ENCODE peak calls at places on chromosomes 1 and 21, in six cellular contexts. One of them, this sample, is unnamed.

GRCh38 chr1:245671966-245672767 is 517.4 kb downstream of the KIF26B start:
- DNase-seq in stomach: peak; percentile 18
- DNase-seq in SK-N-MC: no peak
- DNase-seq in SJSA1: no peak
- DNase-seq in naive thymus-derived CD4-positive, alpha-beta T cell: no peak
- DNase-seq in CD4-positive, alpha-beta T cell: no peak
- DNase-seq in this sample: no peak

GRCh38 chr21:42381347-42381984 is 14.4 kb downstream of the TMPRSS3 start:
- DNase-seq in stomach: peak; percentile 65
- DNase-seq in SK-N-MC: no peak
- DNase-seq in SJSA1: peak; percentile 46
- DNase-seq in naive thymus-derived CD4-positive, alpha-beta T cell: peak; percentile 22
- DNase-seq in CD4-positive, alpha-beta T cell: no peak
- DNase-seq in this sample: peak; percentile 70

GRCh38 chr21:18913914-18914313 is 510.3 kb upstream of the TMPRSS15 start:
- DNase-seq in stomach: no peak
- DNase-seq in SK-N-MC: no peak
- DNase-seq in SJSA1: no peak
- DNase-seq in naive thymus-derived CD4-positive, alpha-beta T cell: no peak
- DNase-seq in CD4-positive, alpha-beta T cell: no peak
- DNase-seq in this sample: no peak

GRCh38 chr1:6014130-6014999 is 22.1 kb upstream of the NPHP4 start:
- DNase-seq in stomach: no peak
- DNase-seq in SK-N-MC: no peak
- DNase-seq in SJSA1: no peak
- DNase-seq in naive thymus-derived CD4-positive, alpha-beta T cell: no peak
- DNase-seq in CD4-positive, alpha-beta T cell: no peak
- DNase-seq in this sample: no peak

GRCh38 chr1:68103006-68103545 is 52.6 kb upstream of the DIRAS3 start:
- DNase-seq in stomach: no peak
- DNase-seq in SK-N-MC: no peak
- DNase-seq in SJSA1: no peak
- DNase-seq in naive thymus-derived CD4-positive, alpha-beta T cell: no peak
- DNase-seq in CD4-positive, alpha-beta T cell: no peak
- DNase-seq in this sample: no peak

GRCh38 chr1:230381564-230381963 is 44.6 kb downstream of the PGBD5 start:
- DNase-seq in stomach: no peak
- DNase-seq in SK-N-MC: no peak
- DNase-seq in SJSA1: no peak
- DNase-seq in naive thymus-derived CD4-positive, alpha-beta T cell: no peak
- DNase-seq in CD4-positive, alpha-beta T cell: no peak
- DNase-seq in this sample: no peak

GRCh38 chr1:32724678-32725594 is 22.4 kb upstream of the SYNC start:
- DNase-seq in stomach: peak; percentile 58
- DNase-seq in SK-N-MC: no peak
- DNase-seq in SJSA1: peak; percentile 91
- DNase-seq in naive thymus-derived CD4-positive, alpha-beta T cell: no peak
- DNase-seq in CD4-positive, alpha-beta T cell: no peak
- DNase-seq in this sample: peak; percentile 69

GRCh38 chr1:53931523-53931922 is 14.0 kb downstream of the IFT25 start:
- DNase-seq in stomach: no peak
- DNase-seq in SK-N-MC: no peak
- DNase-seq in SJSA1: no peak
- DNase-seq in naive thymus-derived CD4-positive, alpha-beta T cell: no peak
- DNase-seq in CD4-positive, alpha-beta T cell: no peak
- DNase-seq in this sample: no peak

GRCh38 chr21:39265603-39266002 is 47.8 kb downstream of the BRWD1 start:
- DNase-seq in stomach: no peak
- DNase-seq in SK-N-MC: no peak
- DNase-seq in SJSA1: no peak
- DNase-seq in naive thymus-derived CD4-positive, alpha-beta T cell: no peak
- DNase-seq in CD4-positive, alpha-beta T cell: no peak
- DNase-seq in this sample: no peak

GRCh38 chr1:91245437-91245836 is 159.2 kb downstream of the HFM1 start:
- DNase-seq in stomach: no peak
- DNase-seq in SK-N-MC: no peak
- DNase-seq in SJSA1: no peak
- DNase-seq in naive thymus-derived CD4-positive, alpha-beta T cell: no peak
- DNase-seq in CD4-positive, alpha-beta T cell: no peak
- DNase-seq in this sample: no peak

GRCh38 chr1:58620926-58621325 is 43.9 kb upstream of the TACSTD2 start:
- DNase-seq in stomach: no peak
- DNase-seq in SK-N-MC: no peak
- DNase-seq in SJSA1: no peak
- DNase-seq in naive thymus-derived CD4-positive, alpha-beta T cell: no peak
- DNase-seq in CD4-positive, alpha-beta T cell: no peak
- DNase-seq in this sample: no peak

GRCh38 chr1:91863498-91863897 is 22.5 kb downstream of the TGFBR3 start:
- DNase-seq in stomach: no peak
- DNase-seq in SK-N-MC: no peak
- DNase-seq in SJSA1: no peak
- DNase-seq in naive thymus-derived CD4-positive, alpha-beta T cell: no peak
- DNase-seq in CD4-positive, alpha-beta T cell: no peak
- DNase-seq in this sample: no peak

GRCh38 chr1:185499986-185500626 is 183.1 kb upstream of the IVNS1ABP start:
- DNase-seq in stomach: no peak
- DNase-seq in SK-N-MC: no peak
- DNase-seq in SJSA1: peak; percentile 50
- DNase-seq in naive thymus-derived CD4-positive, alpha-beta T cell: no peak
- DNase-seq in CD4-positive, alpha-beta T cell: no peak
- DNase-seq in this sample: no peak

GRCh38 chr1:91819038-91819788 is 66.7 kb downstream of the TGFBR3 start:
- DNase-seq in stomach: no peak
- DNase-seq in SK-N-MC: no peak
- DNase-seq in SJSA1: no peak
- DNase-seq in naive thymus-derived CD4-positive, alpha-beta T cell: no peak
- DNase-seq in CD4-positive, alpha-beta T cell: no peak
- DNase-seq in this sample: no peak

GRCh38 chr21:42678118-42678430 is 24.7 kb downstream of the PDE9A start:
- DNase-seq in stomach: no peak
- DNase-seq in SK-N-MC: no peak
- DNase-seq in SJSA1: no peak
- DNase-seq in naive thymus-derived CD4-positive, alpha-beta T cell: no peak
- DNase-seq in CD4-positive, alpha-beta T cell: no peak
- DNase-seq in this sample: no peak

GRCh38 chr1:23167353-23168078 is 1.1 kb downstream of the LUZP1 start:
- DNase-seq in stomach: peak; percentile 54
- DNase-seq in SK-N-MC: no peak
- DNase-seq in SJSA1: peak; percentile 64
- DNase-seq in naive thymus-derived CD4-positive, alpha-beta T cell: peak; percentile 42
- DNase-seq in CD4-positive, alpha-beta T cell: no peak
- DNase-seq in this sample: peak; percentile 59

GRCh38 chr1:47295579-47295978 is 18.4 kb downstream of the STIL start:
- DNase-seq in stomach: no peak
- DNase-seq in SK-N-MC: no peak
- DNase-seq in SJSA1: no peak
- DNase-seq in naive thymus-derived CD4-positive, alpha-beta T cell: no peak
- DNase-seq in CD4-positive, alpha-beta T cell: no peak
- DNase-seq in this sample: no peak

GRCh38 chr1:150567341-150567716 is 12.1 kb downstream of the MCL1 start:
- DNase-seq in stomach: no peak
- DNase-seq in SK-N-MC: no peak
- DNase-seq in SJSA1: no peak
- DNase-seq in naive thymus-derived CD4-positive, alpha-beta T cell: peak; percentile 76
- DNase-seq in CD4-positive, alpha-beta T cell: no peak
- DNase-seq in this sample: no peak

GRCh38 chr1:164560504-164560903 is 1.5 kb downstream of the PBX1 start:
- DNase-seq in stomach: no peak
- DNase-seq in SK-N-MC: no peak
- DNase-seq in SJSA1: no peak
- DNase-seq in naive thymus-derived CD4-positive, alpha-beta T cell: no peak
- DNase-seq in CD4-positive, alpha-beta T cell: no peak
- DNase-seq in this sample: no peak

GRCh38 chr1:175628548-175629317 is 114.7 kb downstream of the TNR start:
- DNase-seq in stomach: no peak
- DNase-seq in SK-N-MC: no peak
- DNase-seq in SJSA1: no peak
- DNase-seq in naive thymus-derived CD4-positive, alpha-beta T cell: no peak
- DNase-seq in CD4-positive, alpha-beta T cell: no peak
- DNase-seq in this sample: peak; percentile 5

GRCh38 chr1:29679828-29680558 is 443.7 kb downstream of the PTPRU start:
- DNase-seq in stomach: no peak
- DNase-seq in SK-N-MC: no peak
- DNase-seq in SJSA1: no peak
- DNase-seq in naive thymus-derived CD4-positive, alpha-beta T cell: no peak
- DNase-seq in CD4-positive, alpha-beta T cell: no peak
- DNase-seq in this sample: no peak

GRCh38 chr21:17987328-17987727 is 168.2 kb upstream of the C21orf91 start:
- DNase-seq in stomach: no peak
- DNase-seq in SK-N-MC: no peak
- DNase-seq in SJSA1: no peak
- DNase-seq in naive thymus-derived CD4-positive, alpha-beta T cell: no peak
- DNase-seq in CD4-positive, alpha-beta T cell: no peak
- DNase-seq in this sample: no peak

DNA sequence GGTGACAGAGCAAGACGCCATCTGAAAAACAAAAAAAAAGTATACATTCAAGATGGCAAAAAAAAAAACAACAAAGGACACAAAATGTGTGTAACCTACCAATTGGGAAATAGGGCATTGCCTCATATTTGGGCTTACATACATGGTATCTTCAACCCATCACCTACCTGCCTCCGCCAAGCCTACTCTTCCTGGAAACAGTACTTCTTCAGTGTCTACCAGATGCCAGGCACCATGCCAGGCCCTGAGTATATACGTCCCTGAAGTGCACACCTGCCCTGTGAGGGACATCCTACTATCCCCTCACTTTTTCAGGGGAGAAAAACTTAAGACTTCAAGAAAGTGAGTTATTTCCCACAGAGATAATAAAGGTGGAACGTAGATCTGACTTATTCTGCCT is 160.2 kb downstream of the TOMM20 start:
- DNase-seq in stomach: no peak
- DNase-seq in SK-N-MC: no peak
- DNase-seq in SJSA1: no peak
- DNase-seq in naive thymus-derived CD4-positive, alpha-beta T cell: no peak
- DNase-seq in CD4-positive, alpha-beta T cell: no peak
- DNase-seq in this sample: peak; percentile 65
- H3K27ac ChIP-seq in stomach: peak overlapping the region; percentile 91
- H3K27ac ChIP-seq in SK-N-MC: no peak overlapping the region
- H3K27ac ChIP-seq in SJSA1: no peak overlapping the region
- H3K27ac ChIP-seq in naive thymus-derived CD4-positive, alpha-beta T cell: no peak overlapping the region
- H3K27ac ChIP-seq in CD4-positive, alpha-beta T cell: no peak overlapping the region
- H3K27ac ChIP-seq in this sample: peak overlapping the region; percentile 39

DNA sequence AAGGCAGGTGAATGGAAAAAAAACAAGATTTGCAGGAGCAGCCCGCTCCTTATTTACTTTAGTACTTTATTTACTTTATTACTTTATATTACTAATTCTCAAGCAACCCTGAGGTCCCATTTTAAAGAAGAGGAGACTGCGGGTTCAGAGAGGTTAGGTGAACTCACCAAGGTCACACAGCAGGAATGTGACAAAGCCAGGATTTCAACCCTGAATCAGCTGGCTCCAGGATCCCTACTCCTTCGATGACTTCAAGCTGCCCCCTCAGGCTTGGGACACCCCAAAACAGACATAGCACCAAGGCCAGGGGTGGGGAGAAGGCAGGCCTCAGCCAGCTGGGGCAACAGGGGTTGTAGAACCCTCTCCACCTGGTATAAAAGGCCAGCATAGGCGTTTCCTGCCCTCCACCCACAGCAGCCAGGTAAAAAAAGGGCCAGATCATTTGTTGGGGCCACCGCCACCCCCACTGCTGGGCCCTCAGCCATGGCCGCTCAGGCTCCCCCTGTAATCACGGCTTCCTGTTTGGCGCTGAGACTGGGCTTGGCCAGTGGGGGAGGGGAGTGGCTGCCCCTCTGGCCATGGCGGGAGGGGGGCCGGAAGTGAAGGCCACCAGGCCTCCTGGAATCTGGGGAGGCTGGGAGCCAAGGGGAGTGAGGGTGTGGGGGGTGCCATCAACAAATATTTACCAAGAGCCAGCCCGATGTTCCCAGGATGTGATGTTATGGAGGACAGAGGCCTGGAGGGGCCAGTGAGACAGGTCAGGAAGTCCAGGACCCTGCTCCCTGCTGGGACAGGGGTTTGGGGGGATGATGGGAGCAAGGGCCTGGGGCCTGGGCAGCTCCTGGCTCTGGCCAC is 6.5 kb downstream of the SDC3 start:
- DNase-seq in stomach: peak; percentile 33
- DNase-seq in SK-N-MC: no peak
- DNase-seq in SJSA1: no peak
- DNase-seq in naive thymus-derived CD4-positive, alpha-beta T cell: no peak
- DNase-seq in CD4-positive, alpha-beta T cell: no peak
- DNase-seq in this sample: no peak
- H3K27ac ChIP-seq in stomach: peak overlapping the region; percentile 85
- H3K27ac ChIP-seq in SK-N-MC: no peak overlapping the region
- H3K27ac ChIP-seq in SJSA1: peak overlapping the region; percentile 59
- H3K27ac ChIP-seq in naive thymus-derived CD4-positive, alpha-beta T cell: no peak overlapping the region
- H3K27ac ChIP-seq in CD4-positive, alpha-beta T cell: no peak overlapping the region
- H3K27ac ChIP-seq in this sample: no peak overlapping the region

DNA sequence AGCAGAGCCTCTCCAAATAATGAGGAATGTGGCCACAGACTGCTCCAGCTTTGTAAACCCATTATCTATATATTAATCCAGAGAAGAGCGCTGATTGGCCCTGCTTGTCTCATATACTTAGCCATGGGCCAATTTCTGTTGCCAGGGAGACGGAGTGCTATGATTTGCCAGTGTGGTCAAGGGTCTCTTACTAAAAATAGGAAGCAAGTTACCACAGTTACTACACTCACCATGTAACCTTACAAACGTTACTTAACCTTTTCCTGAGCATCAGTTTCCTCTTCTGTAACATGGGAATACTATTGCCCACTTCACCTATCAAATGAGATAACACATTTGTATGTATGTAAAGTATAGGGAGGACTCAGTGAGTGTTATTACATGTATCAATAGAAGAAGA is 7.7 kb upstream of the S100A2 start:
- DNase-seq in stomach: no peak
- DNase-seq in SK-N-MC: no peak
- DNase-seq in SJSA1: no peak
- DNase-seq in naive thymus-derived CD4-positive, alpha-beta T cell: no peak
- DNase-seq in CD4-positive, alpha-beta T cell: no peak
- DNase-seq in this sample: no peak
- H3K27ac ChIP-seq in stomach: peak overlapping the region; percentile 68
- H3K27ac ChIP-seq in SK-N-MC: no peak overlapping the region
- H3K27ac ChIP-seq in SJSA1: no peak overlapping the region
- H3K27ac ChIP-seq in naive thymus-derived CD4-positive, alpha-beta T cell: no peak overlapping the region
- H3K27ac ChIP-seq in CD4-positive, alpha-beta T cell: no peak overlapping the region
- H3K27ac ChIP-seq in this sample: no peak overlapping the region

DNA sequence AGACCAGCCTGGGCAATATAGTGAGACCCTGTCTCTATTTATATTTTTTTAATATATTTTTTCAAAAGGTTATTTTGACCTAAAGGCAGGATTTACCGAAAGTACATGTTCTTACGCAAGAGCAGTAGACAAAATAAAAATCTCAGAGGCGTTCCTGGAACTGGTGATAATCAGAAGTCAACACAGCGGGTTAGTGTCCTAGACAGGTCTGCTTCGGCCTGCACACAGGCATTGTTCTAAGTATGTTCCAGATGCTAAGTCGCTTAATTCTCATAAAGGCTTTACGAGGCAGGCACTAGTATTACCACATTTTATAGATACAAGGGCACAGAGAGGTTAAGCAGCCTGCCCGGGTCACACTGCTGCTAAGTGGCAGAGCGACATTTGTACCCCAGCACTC is 56.9 kb upstream of the SLC25A33 start:
- DNase-seq in stomach: no peak
- DNase-seq in SK-N-MC: no peak
- DNase-seq in SJSA1: no peak
- DNase-seq in naive thymus-derived CD4-positive, alpha-beta T cell: no peak
- DNase-seq in CD4-positive, alpha-beta T cell: no peak
- DNase-seq in this sample: no peak
- H3K27ac ChIP-seq in stomach: no peak overlapping the region
- H3K27ac ChIP-seq in SK-N-MC: no peak overlapping the region
- H3K27ac ChIP-seq in SJSA1: no peak overlapping the region
- H3K27ac ChIP-seq in naive thymus-derived CD4-positive, alpha-beta T cell: no peak overlapping the region
- H3K27ac ChIP-seq in CD4-positive, alpha-beta T cell: no peak overlapping the region
- H3K27ac ChIP-seq in this sample: no peak overlapping the region

GRCh38 chr1:108584320-108584968 is 24.5 kb downstream of the EEIG2 start:
- DNase-seq in stomach: no peak
- DNase-seq in SK-N-MC: no peak
- DNase-seq in SJSA1: no peak
- DNase-seq in naive thymus-derived CD4-positive, alpha-beta T cell: no peak
- DNase-seq in CD4-positive, alpha-beta T cell: no peak
- DNase-seq in this sample: no peak
- H3K27ac ChIP-seq in stomach: peak overlapping the region; percentile 54
- H3K27ac ChIP-seq in SK-N-MC: no peak overlapping the region
- H3K27ac ChIP-seq in SJSA1: no peak overlapping the region
- H3K27ac ChIP-seq in naive thymus-derived CD4-positive, alpha-beta T cell: no peak overlapping the region
- H3K27ac ChIP-seq in CD4-positive, alpha-beta T cell: no peak overlapping the region
- H3K27ac ChIP-seq in this sample: no peak overlapping the region